ENCODE peak calls at places on chromosomes 1 and 21, in seven cellular contexts. C, L, M, X, A, K and P are unnamed samples.

GRCh38 chr1:18649713-18650370 is 19.2 kb downstream of the PAX7 start:
- DNase-seq in L (no peak), K (peak), A (no peak), X (no peak), C (no peak), M (no peak), P (no peak)

GRCh38 chr1:25232866-25233784 is 823 bp upstream of the SYF2 start:
- DNase-seq in C (peak), L (peak), K (peak), A (peak), X (peak), M (peak), P (peak)

GRCh38 chr1:101071470-101071886 is 45.9 kb upstream of the DPH5 start:
- DNase-seq in K (no peak), L (no peak), A (no peak), M (no peak), C (no peak), X (no peak), P (no peak)

GRCh38 chr1:111507411-111508201 is 4.2 kb upstream of the ADORA3 start:
- DNase-seq in C (peak), X (no peak), A (peak), L (peak), M (no peak), K (peak), P (peak)

GRCh38 chr1:169426174-169426716 is 1.0 kb downstream of the CCDC181 start:
- DNase-seq in X (no peak), C (no peak), M (no peak), A (no peak), L (no peak), K (peak), P (no peak)

GRCh38 chr1:164644774-164645634 is 86.0 kb downstream of the PBX1 start:
- DNase-seq in X (no peak), C (no peak), A (no peak), K (peak), M (no peak), L (no peak), P (peak)

GRCh38 chr21:44579056-44579832 is 1.2 kb downstream of the KRTAP10-5 start:
- DNase-seq in X (no peak), K (no peak), M (no peak), C (no peak), L (no peak), A (no peak), P (no peak)

GRCh38 chr1:235919797-235920475 is 53.2 kb upstream of the LYST start:
- DNase-seq in K (peak), C (no peak), X (no peak), M (no peak), A (no peak), L (no peak), P (peak)

GRCh38 chr1:39539252-39539790 is 37.3 kb downstream of the PABPC4 start:
- DNase-seq in C (peak), X (peak), M (peak), K (peak), L (no peak), A (peak), P (peak)

GRCh38 chr1:66599346-66599745 is 65.4 kb downstream of the SGIP1 start:
- DNase-seq in L (no peak), X (no peak), K (peak), M (no peak), C (no peak), A (no peak), P (peak)

GRCh38 chr1:245441699-245442098 is 286.9 kb downstream of the KIF26B start:
- DNase-seq in A (no peak), L (no peak), K (peak), M (no peak), C (no peak), X (no peak), P (peak)

GRCh38 chr1:163361123-163361934 is 39.6 kb downstream of the NUF2 start:
- DNase-seq in X (no peak), M (no peak), K (peak), A (no peak), L (no peak), C (no peak), P (peak)

GRCh38 chr1:183025782-183026774 is 2.9 kb downstream of the LAMC1 start:
- DNase-seq in X (no peak), A (no peak), C (no peak), L (no peak), M (no peak), K (peak), P (peak)

GRCh38 chr1:59367269-59368006 is 70.5 kb downstream of the FGGY start:
- DNase-seq in C (no peak), X (peak), M (peak), K (peak), L (peak), A (peak), P (peak)

GRCh38 chr1:202063093-202063492 is 52.7 kb downstream of the ELF3 start:
- DNase-seq in X (no peak), K (peak), L (no peak), A (no peak), C (no peak), M (no peak), P (no peak)

GRCh38 chr1:159790237-159790917 is 9.6 kb downstream of the DUSP23 start:
- DNase-seq in K (no peak), X (no peak), A (no peak), C (no peak), M (no peak), L (no peak), P (peak)

GRCh38 chr1:40662864-40663263 is 2.6 kb downstream of the RIMS3 start:
- DNase-seq in A (no peak), M (no peak), K (peak), L (no peak), X (no peak), C (no peak), P (peak)

GRCh38 chr1:153597206-153597605 is 15.7 kb downstream of the S100A16 start:
- DNase-seq in A (no peak), K (peak), M (no peak), L (no peak), C (no peak), X (no peak), P (no peak)

GRCh38 chr1:91592716-91593477 is 92.2 kb downstream of the CDC7 start:
- DNase-seq in A (no peak), L (no peak), M (no peak), X (no peak), K (no peak), C (no peak), P (no peak)

GRCh38 chr1:167488786-167489185 is 29.5 kb downstream of the CD247 start:
- DNase-seq in X (no peak), A (no peak), M (no peak), C (no peak), K (no peak), L (no peak), P (no peak)

GRCh38 chr1:12040457-12041051 is 21.3 kb downstream of the MIIP start:
- DNase-seq in K (peak), A (no peak), X (no peak), M (peak), L (no peak), C (no peak), P (peak)

GRCh38 chr1:101291562-101292035 is 54.8 kb downstream of the S1PR1 start:
- DNase-seq in X (no peak), K (peak), L (no peak), C (no peak), A (no peak), M (no peak), P (peak)

GRCh38 chr1:172588296-172589291 is 55.6 kb downstream of the SUCO start:
- DNase-seq in L (no peak), K (peak), M (no peak), C (no peak), X (no peak), A (no peak), P (peak)

GRCh38 chr1:24704411-24705259 is 40.6 kb upstream of the CLIC4 start:
- DNase-seq in K (peak), A (no peak), C (no peak), X (no peak), L (no peak), M (no peak), P (peak)

GRCh38 chr21:38438476-38438893 is 59.8 kb downstream of the ERG start:
- DNase-seq in M (no peak), X (no peak), K (peak), C (no peak), L (peak), A (peak), P (peak)

GRCh38 chr1:19460535-19461351 is 24.6 kb downstream of the CAPZB start:
- DNase-seq in M (no peak), C (no peak), K (no peak), A (no peak), L (no peak), X (no peak), P (no peak)

GRCh38 chr21:32887026-32887425 is 115.5 kb upstream of the PAXBP1 start:
- DNase-seq in M (no peak), L (no peak), C (no peak), K (no peak), A (no peak), X (no peak), P (no peak)

GRCh38 chr1:7043232-7043549 is 257.9 kb downstream of the CAMTA1 start:
- DNase-seq in M (no peak), C (no peak), A (no peak), L (no peak), X (no peak), K (no peak), P (no peak)

GRCh38 chr1:159113783-159114182 is 37.2 kb upstream of the AIM2 start:
- DNase-seq in L (no peak), K (no peak), M (no peak), A (no peak), C (no peak), X (no peak), P (no peak)

GRCh38 chr1:63611231-63611630 is 18.0 kb downstream of the PGM1 start:
- DNase-seq in L (no peak), K (no peak), A (no peak), C (no peak), X (no peak), M (no peak), P (no peak)

GRCh38 chr21:35563885-35564451 is 496.4 kb downstream of the SETD4 start:
- DNase-seq in K (peak), L (peak), X (peak), A (peak), M (peak), C (no peak), P (peak)

GRCh38 chr1:201937624-201938212 is 8.6 kb downstream of the LMOD1 start:
- DNase-seq in K (peak), A (no peak), X (no peak), M (no peak), C (no peak), L (no peak), P (peak)

DNA sequence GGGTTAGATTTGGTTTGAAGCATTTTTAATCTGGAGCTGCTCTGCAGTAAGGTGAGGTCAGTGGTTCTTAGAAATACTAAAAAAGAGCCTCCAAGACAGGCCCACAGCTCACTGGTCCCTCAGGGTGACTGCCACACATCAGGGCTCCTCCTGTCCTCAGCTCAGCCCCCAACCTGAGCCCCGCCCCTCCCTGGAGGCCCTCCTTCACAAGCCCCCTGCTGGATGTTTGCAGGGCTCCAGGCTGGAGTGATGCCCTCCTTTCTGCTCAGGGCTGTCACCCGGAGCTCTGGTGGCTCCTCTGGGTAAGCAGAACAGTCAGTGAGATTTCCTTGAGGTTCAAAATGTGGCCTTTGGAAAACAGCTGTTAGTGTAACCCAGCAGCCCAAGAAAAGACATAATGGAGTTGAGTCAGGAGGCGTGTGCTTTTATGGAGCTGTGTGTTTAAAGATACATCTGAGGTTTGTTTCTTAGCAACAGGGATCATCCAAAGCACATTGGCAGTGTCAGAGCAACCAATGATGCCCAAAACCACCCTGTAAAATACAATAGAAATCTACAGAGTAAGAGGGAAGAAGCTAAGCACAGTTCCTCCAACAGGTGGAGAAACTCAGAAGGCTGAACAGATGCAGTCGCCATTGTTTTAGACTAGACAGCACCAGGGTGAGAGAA is 21.4 kb downstream of the STUM start:
- DNase-seq in L (no peak), C (no peak), X (no peak), M (no peak), A (no peak), K (no peak), P (no peak)
- TF ChIP-seq CTCF in L (no peak), C (peak), X (no peak), M (no peak), A (no peak), K (no peak), P (peak)

DNA sequence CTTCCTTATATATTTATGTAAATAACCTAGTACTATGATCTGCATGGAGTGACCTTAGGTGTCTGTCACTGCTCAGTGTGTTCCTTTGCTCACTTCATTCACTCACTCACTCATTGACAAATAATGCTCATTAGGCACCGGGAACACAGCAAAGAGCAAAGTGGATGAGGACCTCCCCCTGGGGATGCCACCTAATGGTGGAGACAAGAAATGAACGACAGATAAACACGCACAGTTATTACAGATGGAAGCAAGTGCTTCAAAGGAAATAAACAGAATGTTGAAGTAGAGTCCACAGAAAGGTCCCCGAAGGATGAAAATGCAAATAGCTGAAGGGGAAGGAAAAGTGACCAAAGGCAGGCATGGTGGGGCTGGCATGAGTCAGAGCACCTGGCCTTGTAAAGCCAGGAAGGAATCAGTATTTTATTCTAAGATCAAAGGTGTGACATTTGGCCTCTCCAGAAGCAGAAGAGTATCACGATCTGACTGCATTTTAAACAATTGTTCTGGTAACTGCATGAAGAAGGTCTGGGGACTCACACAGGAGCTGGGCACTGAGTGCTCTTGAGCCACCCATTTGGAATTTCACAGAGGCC is 23.1 kb downstream of the MAB21L3 start:
- DNase-seq in M (no peak), L (no peak), X (no peak), K (no peak), C (no peak), A (no peak), P (no peak)
- TF ChIP-seq CTCF in M (no peak), L (no peak), X (no peak), K (peak), C (no peak), A (no peak), P (no peak)

GRCh38 chr1:185559684-185560310 is 174.4 kb upstream of the HMCN1 start:
- DNase-seq in K (peak), C (peak), A (no peak), M (no peak), X (no peak), L (peak), P (peak)
- TF ChIP-seq CTCF in K (peak), C (no peak), A (no peak), M (peak), X (no peak), L (peak), P (peak)

DNA sequence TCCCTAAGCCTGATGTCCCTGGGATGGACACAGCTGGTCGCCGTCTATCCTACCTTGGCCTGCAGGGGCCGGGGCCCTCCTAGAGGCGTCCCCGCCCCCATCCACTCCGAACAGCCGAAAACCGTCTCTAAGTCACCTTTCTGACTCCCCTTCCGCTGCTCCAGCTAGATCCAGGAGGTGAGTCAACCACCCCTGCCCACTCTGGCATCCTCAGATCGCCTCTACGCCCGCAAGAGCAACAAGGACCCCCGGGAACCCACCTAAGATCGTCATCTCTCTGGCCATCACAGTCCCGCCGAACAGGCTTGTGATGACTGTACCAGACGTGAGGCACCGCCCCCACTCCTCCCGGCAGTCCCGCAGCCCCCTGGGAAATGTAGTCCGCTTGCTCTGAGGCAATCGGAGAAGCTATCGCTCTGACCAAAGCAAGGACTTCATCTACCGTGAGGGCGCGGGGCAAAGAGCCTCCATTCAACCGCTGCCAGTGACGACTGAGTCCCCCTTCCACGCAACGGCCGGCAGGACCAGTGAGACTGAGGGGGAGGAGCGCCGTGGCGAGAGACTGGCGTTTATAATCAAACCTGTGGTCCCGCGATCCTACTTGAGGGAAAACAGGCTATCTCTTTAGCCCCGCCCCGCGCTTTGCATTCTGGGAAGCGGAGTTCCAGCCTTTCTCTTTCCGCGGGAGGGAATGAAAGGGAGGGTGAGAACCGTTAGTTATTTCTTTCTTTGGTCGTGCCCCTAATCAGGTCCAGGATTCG is at the start of gene HSPA13:
- DNase-seq in L (peak), C (peak), K (peak), M (peak), X (peak), A (peak), P (peak)
- TF ChIP-seq CTCF in L (no peak), C (no peak), K (peak), M (peak), X (no peak), A (no peak), P (no peak)

GRCh38 chr1:54240741-54241335 is 40.9 kb downstream of the MRPL37 start:
- DNase-seq in M (no peak), A (no peak), X (no peak), K (no peak), C (no peak), L (no peak), P (no peak)
- TF ChIP-seq CTCF in M (no peak), A (no peak), X (no peak), K (no peak), C (no peak), L (no peak), P (no peak)